ENCODE peak calls at places on chromosome 1, in four cellular contexts. L is sigmoid colon, Z is Caco-2, S is uterus. J is an unnamed sample.

GRCh38 chr1:236480758-236481436 is 42.9 kb upstream of the LGALS8 start:
- DNase-seq in L (no peak), Z (no peak), S (no peak), J (no peak)

GRCh38 chr1:233242827-233243483 is 52.6 kb downstream of the PCNX2 start:
- DNase-seq in L (no peak), Z (no peak), S (no peak), J (no peak)

GRCh38 chr1:78440381-78440793 is 50.4 kb upstream of the PTGFR start:
- DNase-seq in L (no peak), Z (no peak), S (no peak), J (no peak)

GRCh38 chr1:234186037-234186688 is 187.1 kb upstream of the COA6 start:
- DNase-seq in L (no peak), Z (no peak), S (no peak), J (no peak)

GRCh38 chr1:100861379-100861778 is 33.3 kb downstream of the EXTL2 start:
- DNase-seq in L (no peak), Z (no peak), S (no peak), J (no peak)

GRCh38 chr1:208369658-208370057 is 125.5 kb upstream of the PLXNA2 start:
- DNase-seq in L (no peak), Z (no peak), S (no peak), J (no peak)

GRCh38 chr1:203270448-203270847 is 34.9 kb upstream of the BTG2 start:
- DNase-seq in L (no peak), Z (no peak), S (no peak), J (no peak)

GRCh38 chr1:167454929-167455785 is 63.2 kb downstream of the CD247 start:
- DNase-seq in L (peak; percentile 82), Z (peak; percentile 57), S (peak; percentile 43), J (peak; percentile 86)

GRCh38 chr1:227949954-227950734 is 2.4 kb upstream of the WNT9A start:
- DNase-seq in L (peak; percentile 61), Z (no peak), S (peak; percentile 13), J (peak; percentile 61)

GRCh38 chr1:40966411-40966810 is 13.1 kb upstream of the CTPS1 start:
- DNase-seq in L (peak; percentile 5), Z (no peak), S (no peak), J (no peak)
- H3K4me1 ChIP-seq in L (peaks cover 24% of the 10 kb centered on the region), Z (peaks cover 16% of the 10 kb centered on the region), S (no peaks in the 10 kb centered on the region), J (no peaks in the 10 kb centered on the region)

DNA sequence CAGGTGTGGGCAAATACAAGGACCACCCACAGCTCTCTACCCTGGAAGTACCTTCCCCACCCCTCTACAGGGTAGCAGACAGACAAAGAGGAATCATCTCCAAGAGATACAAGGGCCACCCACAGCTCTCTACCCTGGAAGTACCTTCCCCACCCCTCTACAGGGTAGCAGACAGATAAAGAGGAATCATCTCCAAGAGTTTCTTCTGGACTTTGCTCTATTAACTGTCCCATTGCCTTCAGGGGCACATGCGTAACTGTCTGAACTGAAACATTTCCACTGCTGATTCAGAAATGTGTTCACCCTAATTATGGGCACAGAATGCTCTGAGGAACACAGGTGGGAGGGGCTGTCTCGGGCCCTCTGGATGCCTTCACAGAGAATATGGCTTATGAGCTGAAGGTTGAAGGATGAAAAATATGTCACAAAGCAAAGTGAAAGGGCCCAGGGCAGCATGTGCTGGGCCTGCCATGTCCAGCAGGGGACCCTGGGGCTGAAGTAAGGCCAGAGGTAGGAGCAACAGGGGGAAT is 43.9 kb downstream of the ZNF281 start:
- DNase-seq in L (no peak), Z (no peak), S (no peak), J (no peak)
- H3K4me1 ChIP-seq in L (peaks cover 50% of the 10 kb centered on the region), Z (peaks cover 32% of the 10 kb centered on the region), S (no peaks in the 10 kb centered on the region), J (no peaks in the 10 kb centered on the region)

DNA sequence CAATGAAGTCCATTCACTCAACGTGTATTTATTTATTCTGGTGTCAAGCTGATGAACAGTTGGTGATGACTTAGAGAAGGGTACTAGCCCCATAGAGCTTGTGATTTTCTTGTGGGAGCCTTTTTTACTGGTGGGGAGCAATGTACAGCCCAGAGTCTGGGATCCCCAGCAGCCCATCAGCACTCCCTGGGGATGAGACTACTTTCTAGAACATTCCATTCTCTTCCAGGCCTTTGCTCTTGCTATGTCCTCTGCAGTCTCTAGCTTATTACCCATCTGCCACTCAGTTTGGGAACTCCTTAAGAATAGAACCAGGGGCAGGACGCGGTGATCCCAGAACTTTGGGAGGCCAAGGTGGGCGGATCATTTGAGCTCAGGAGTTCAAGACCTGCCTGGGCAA is 11.5 kb downstream of the SLC2A1 start:
- DNase-seq in L (no peak), Z (no peak), S (no peak), J (no peak)
- H3K4me1 ChIP-seq in L (peaks cover 33% of the 10 kb centered on the region), Z (peaks cover 90% of the 10 kb centered on the region), S (no peaks in the 10 kb centered on the region), J (no peaks in the 10 kb centered on the region)

DNA sequence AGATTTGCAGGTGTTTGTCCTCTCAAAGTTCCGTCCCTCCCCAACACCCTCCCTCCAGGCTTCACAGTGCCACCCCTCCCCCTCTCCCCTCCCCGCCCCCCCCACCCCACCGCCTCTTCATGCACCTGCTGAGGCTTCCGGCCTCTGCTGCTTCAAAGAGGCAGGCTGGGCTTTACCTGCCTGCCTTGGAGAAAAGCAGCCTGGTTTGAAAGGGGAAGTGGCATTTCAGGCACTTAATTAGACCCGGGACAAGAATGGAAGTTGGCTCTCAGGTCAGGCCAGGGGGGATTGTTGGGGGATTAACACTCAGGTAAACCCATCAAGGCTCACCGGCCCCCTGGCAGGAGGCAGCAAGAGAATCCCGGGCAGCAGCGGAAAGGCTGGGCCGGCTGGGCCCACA is 21.1 kb downstream of the PAX7 start:
- DNase-seq in L (no peak), Z (no peak), S (no peak), J (no peak)
- H3K4me1 ChIP-seq in L (peaks cover 7% of the 10 kb centered on the region), Z (peaks cover 8% of the 10 kb centered on the region), S (no peaks in the 10 kb centered on the region), J (no peaks in the 10 kb centered on the region)

GRCh38 chr1:201639391-201639790 is 100.5 kb downstream of the NAV1 start:
- DNase-seq in L (no peak), Z (no peak), S (peak; percentile 46), J (no peak)
- H3K4me1 ChIP-seq in L (peaks cover 2% of the 10 kb centered on the region), Z (no peaks in the 10 kb centered on the region), S (no peaks in the 10 kb centered on the region), J (no peaks in the 10 kb centered on the region)

GRCh38 chr1:63916485-63917360 is 142.9 kb downstream of the ROR1 start:
- DNase-seq in L (no peak), Z (no peak), S (no peak), J (no peak)
- H3K4me1 ChIP-seq in L (peaks cover 42% of the 10 kb centered on the region), Z (peaks cover 79% of the 10 kb centered on the region), S (no peaks in the 10 kb centered on the region), J (peaks cover 3% of the 10 kb centered on the region)

DNA sequence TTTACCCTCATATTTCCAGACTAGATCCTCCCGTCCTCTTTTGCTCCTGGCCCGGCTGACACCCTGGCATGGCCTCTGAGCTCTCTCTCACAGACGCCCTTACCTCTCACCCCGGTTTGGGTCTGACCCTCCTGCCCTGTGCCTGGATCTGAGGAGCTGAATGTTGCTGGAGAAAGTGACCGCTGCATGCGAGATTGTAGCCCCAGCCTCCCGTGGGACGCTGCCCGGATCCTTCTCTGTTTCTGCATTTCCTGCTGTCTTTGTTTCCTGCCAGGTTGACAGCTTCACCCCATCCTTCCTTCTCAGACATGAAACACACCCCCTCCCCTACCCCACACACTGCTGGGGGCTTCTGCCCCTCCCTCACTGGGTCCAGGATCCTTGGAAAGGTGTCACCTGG is 9.5 kb downstream of the FAM131C start:
- DNase-seq in L (no peak), Z (no peak), S (no peak), J (no peak)
- H3K4me1 ChIP-seq in L (peaks cover 6% of the 10 kb centered on the region), Z (peaks cover 11% of the 10 kb centered on the region), S (no peaks in the 10 kb centered on the region), J (no peaks in the 10 kb centered on the region)

GRCh38 chr1:248900637-248901036 is 5.4 kb upstream of the PGBD2 start:
- DNase-seq in L (no peak), Z (no peak), S (no peak), J (no peak)
- H3K4me1 ChIP-seq in L (peaks cover 2% of the 10 kb centered on the region), Z (no peaks in the 10 kb centered on the region), S (no peaks in the 10 kb centered on the region), J (peaks cover 2% of the 10 kb centered on the region)

J was measured in aorta.